ENCODE peak calls at places on chromosomes 3 and 15, in eight cellular contexts. O, X, P, N, Q, G, Y and K are unnamed samples.

GRCh38 chr3:171974986-171975837 is 64.2 kb upstream of the FNDC3B start:
- DNase-seq in Y (no peak), Q (no peak), P (no peak), X (no peak), G (no peak), O (no peak), N (no peak), K (no peak)

GRCh38 chr3:179801831-179802230 is 149.0 kb downstream of the USP13 start:
- DNase-seq in O (no peak), P (no peak), G (no peak), X (no peak), Q (no peak), N (no peak), Y (no peak), K (no peak)

GRCh38 chr15:91603681-91604080 is 249.8 kb upstream of the SLCO3A1 start:
- DNase-seq in G (no peak), X (no peak), Y (no peak), Q (no peak), O (no peak), N (no peak), P (no peak), K (peak; percentile 47)

GRCh38 chr15:79682285-79682684 is 214.5 kb downstream of the MTHFS start:
- DNase-seq in G (no peak), P (no peak), O (no peak), X (peak; percentile 12), N (no peak), Y (no peak), Q (peak; percentile 9), K (no peak)

GRCh38 chr3:123027292-123028232 is at the start of gene SEMA5B:
- DNase-seq in G (peak; percentile 22), Y (no peak), Q (peak; percentile 20), P (no peak), N (peak; percentile 62), X (no peak), O (peak; percentile 72), K (no peak)

GRCh38 chr3:152069871-152070270 is 196.4 kb downstream of the SUCNR1 start:
- DNase-seq in O (no peak), G (no peak), N (no peak), X (no peak), Q (no peak), P (no peak), Y (no peak), K (no peak)

GRCh38 chr3:111803123-111803593 is 55.9 kb upstream of the PHLDB2 start:
- DNase-seq in Q (no peak), X (peak; percentile 55), G (no peak), P (no peak), Y (no peak), N (no peak), O (no peak), K (no peak)

GRCh38 chr15:27086146-27086545 is 115.2 kb downstream of the GABRG3 start:
- DNase-seq in O (no peak), X (peak; percentile 30), P (no peak), Y (no peak), G (no peak), N (no peak), Q (no peak), K (no peak)

GRCh38 chr3:112273536-112273935 is 20.5 kb downstream of the SLC9C1 start:
- DNase-seq in G (no peak), P (no peak), X (no peak), Q (no peak), Y (no peak), N (no peak), O (no peak), K (no peak)

GRCh38 chr15:53530762-53531161 is 228.7 kb downstream of the WDR72 start:
- DNase-seq in X (no peak), N (no peak), G (no peak), Y (no peak), P (no peak), Q (no peak), O (no peak), K (no peak)

GRCh38 chr3:32837366-32837765 is 19.6 kb downstream of the TRIM71 start:
- DNase-seq in O (no peak), P (no peak), N (no peak), Y (no peak), G (no peak), X (no peak), Q (no peak), K (no peak)

GRCh38 chr3:184526158-184526483 is 35.5 kb upstream of the EPHB3 start:
- DNase-seq in N (no peak), P (no peak), O (no peak), Q (no peak), G (no peak), Y (no peak), X (no peak), K (no peak)

GRCh38 chr3:89173546-89173945 is 66.1 kb downstream of the EPHA3 start:
- DNase-seq in N (no peak), Y (no peak), G (no peak), X (no peak), P (no peak), Q (no peak), O (no peak), K (no peak)

GRCh38 chr15:30065025-30065801 is 17.5 kb upstream of the GOLGA8J start:
- DNase-seq in P (no peak), G (no peak), N (no peak), X (no peak), O (no peak), Q (peak; percentile 69), Y (no peak), K (no peak)

GRCh38 chr3:131591394-131591990 is 88.7 kb upstream of the MRPL3 start:
- DNase-seq in P (no peak), O (no peak), X (no peak), N (no peak), G (no peak), Q (no peak), Y (no peak), K (no peak)

GRCh38 chr3:82130056-82130455 is 368.6 kb upstream of the GBE1 start:
- DNase-seq in Y (no peak), N (no peak), G (no peak), X (no peak), P (no peak), O (no peak), Q (peak; percentile 27), K (no peak)

GRCh38 chr15:40058476-40059140 is 19.6 kb upstream of the SRP14 start:
- DNase-seq in O (peak; percentile 53), N (no peak), X (no peak), Y (no peak), P (no peak), G (no peak), Q (no peak), K (no peak)

GRCh38 chr3:105606052-105606451 is 239.3 kb downstream of the ALCAM start:
- DNase-seq in Y (no peak), N (no peak), O (no peak), P (no peak), Q (no peak), X (no peak), G (no peak), K (no peak)

GRCh38 chr15:78565951-78566774 is 843 bp downstream of the CHRNA5 start:
- DNase-seq in Y (no peak), Q (no peak), G (no peak), P (no peak), N (no peak), O (peak; percentile 60), X (no peak), K (peak; percentile 8)

GRCh38 chr3:146542968-146543367 is 1.4 kb downstream of the PLSCR1 start:
- DNase-seq in O (no peak), N (no peak), Y (no peak), X (no peak), P (no peak), G (no peak), Q (no peak), K (no peak)